ENCODE peak calls at places on chromosomes 6 and 20, in seven cellular contexts. S, U, L, Y, O, D and A are unnamed samples.

GRCh38 chr6:138987299-138987642 is 782 bp downstream of the REPS1 start:
- DNase-seq in S (no peak), U (no peak), L (peak), Y (no peak), O (peak), D (no peak), A (no peak)

GRCh38 chr6:142902636-142903053 is 42.3 kb downstream of the HIVEP2 start:
- DNase-seq in S (peak), U (peak), L (peak), Y (peak), O (peak), D (peak), A (peak)

GRCh38 chr20:61372151-61373054 is 120.3 kb downstream of the CDH4 start:
- DNase-seq in S (no peak), U (no peak), L (no peak), Y (no peak), O (no peak), D (no peak), A (no peak)

GRCh38 chr20:19501476-19502115 is 256.5 kb upstream of the RIN2 start:
- DNase-seq in S (no peak), U (no peak), L (no peak), Y (no peak), O (no peak), D (no peak), A (no peak)

GRCh38 chr20:34249291-34249690 is 8.1 kb downstream of the ASIP start:
- DNase-seq in S (no peak), U (peak), L (no peak), Y (peak), O (no peak), D (peak), A (peak)

GRCh38 chr6:30556964-30557682 is at the start of gene PRR3:
- DNase-seq in S (peak), U (peak), L (peak), Y (peak), O (peak), D (peak), A (peak)

GRCh38 chr6:39923394-39923793 is 10.9 kb downstream of the MOCS1 start:
- DNase-seq in S (peak), U (no peak), L (peak), Y (no peak), O (peak), D (no peak), A (no peak)

GRCh38 chr20:25037288-25038102 is 20.4 kb downstream of the ACSS1 start:
- DNase-seq in S (no peak), U (no peak), L (no peak), Y (no peak), O (no peak), D (peak), A (no peak)

GRCh38 chr6:143556529-143556928 is 45.0 kb upstream of the FUCA2 start:
- DNase-seq in S (no peak), U (peak), L (no peak), Y (peak), O (no peak), D (no peak), A (peak)

GRCh38 chr6:77986380-77987034 is 333.7 kb downstream of the MEI4 start:
- DNase-seq in S (no peak), U (no peak), L (no peak), Y (no peak), O (no peak), D (no peak), A (no peak)

GRCh38 chr20:60993647-60994046 is 258.4 kb upstream of the CDH4 start:
- DNase-seq in S (no peak), U (peak), L (no peak), Y (no peak), O (no peak), D (no peak), A (peak)

GRCh38 chr20:1651268-1651667 is 6.3 kb downstream of the SIRPG start:
- DNase-seq in S (no peak), U (no peak), L (no peak), Y (no peak), O (no peak), D (no peak), A (no peak)

GRCh38 chr20:58233881-58234528 is 5.6 kb upstream of the ANKRD60 start:
- DNase-seq in S (no peak), U (no peak), L (peak), Y (no peak), O (no peak), D (no peak), A (no peak)

GRCh38 chr6:27592481-27593199 is 119.7 kb upstream of the ZNF184 start:
- DNase-seq in S (no peak), U (peak), L (no peak), Y (peak), O (no peak), D (no peak), A (peak)

GRCh38 chr20:21099653-21100589 is 6.2 kb downstream of the LINC00237 start:
- DNase-seq in S (peak), U (no peak), L (peak), Y (peak), O (peak), D (peak), A (no peak)

GRCh38 chr20:38108438-38109024 is 56.5 kb downstream of the TGM2 start:
- DNase-seq in S (no peak), U (peak), L (no peak), Y (peak), O (no peak), D (peak), A (peak)

GRCh38 chr20:34542439-34542838 is 16.1 kb upstream of the MAP1LC3A start:
- DNase-seq in S (no peak), U (no peak), L (no peak), Y (no peak), O (no peak), D (no peak), A (no peak)

GRCh38 chr6:3825331-3825831 is 23.8 kb upstream of the FAM50B start:
- DNase-seq in S (peak), U (peak), L (peak), Y (peak), O (peak), D (peak), A (peak)

GRCh38 chr6:138520463-138520862 is 21.2 kb upstream of the NHSL1 start:
- DNase-seq in S (no peak), U (peak), L (no peak), Y (peak), O (no peak), D (no peak), A (peak)

GRCh38 chr20:58111340-58112016 is 117.0 kb downstream of the ANKRD60 start:
- DNase-seq in S (no peak), U (no peak), L (no peak), Y (no peak), O (no peak), D (no peak), A (no peak)

GRCh38 chr6:81876977-81877376 is 124.5 kb upstream of the TENT5A start:
- DNase-seq in S (no peak), U (no peak), L (no peak), Y (no peak), O (no peak), D (no peak), A (peak)

GRCh38 chr6:170211404-170212025 is 79.4 kb downstream of the DLL1 start:
- DNase-seq in S (peak), U (no peak), L (no peak), Y (no peak), O (no peak), D (no peak), A (no peak)

GRCh38 chr20:61896058-61896961 is 169.4 kb downstream of the TAF4 start:
- DNase-seq in S (peak), U (peak), L (peak), Y (peak), O (no peak), D (no peak), A (peak)

GRCh38 chr6:150711584-150712501 is 112.2 kb downstream of the PLEKHG1 start:
- DNase-seq in S (peak), U (peak), L (peak), Y (no peak), O (no peak), D (peak), A (no peak)

GRCh38 chr6:140871911-140872310 is 1260.8 kb upstream of the GJE1 start:
- DNase-seq in S (no peak), U (peak), L (no peak), Y (peak), O (no peak), D (no peak), A (peak)

GRCh38 chr6:125020385-125020784 is 58.1 kb downstream of the RNF217 start:
- DNase-seq in S (no peak), U (peak), L (no peak), Y (peak), O (no peak), D (no peak), A (peak)

GRCh38 chr20:21707999-21708737 is 2.7 kb downstream of the PAX1 start:
- DNase-seq in S (no peak), U (no peak), L (no peak), Y (no peak), O (no peak), D (no peak), A (no peak)

GRCh38 chr6:155224618-155225017 is 39.2 kb upstream of the CLDN20 start:
- DNase-seq in S (no peak), U (no peak), L (no peak), Y (no peak), O (no peak), D (no peak), A (no peak)

GRCh38 chr20:47172579-47172978 is 183.9 kb downstream of the ZMYND8 start:
- DNase-seq in S (no peak), U (no peak), L (no peak), Y (no peak), O (no peak), D (no peak), A (no peak)

GRCh38 chr20:32773214-32773613 is 11.0 kb downstream of the DNMT3B start:
- DNase-seq in S (no peak), U (no peak), L (no peak), Y (no peak), O (no peak), D (no peak), A (no peak)

GRCh38 chr6:143405381-143406154 is 44.9 kb downstream of the ADAT2 start:
- DNase-seq in S (no peak), U (peak), L (no peak), Y (peak), O (no peak), D (no peak), A (peak)

GRCh38 chr20:13819885-13820645 is 35.2 kb downstream of the NDUFAF5 start:
- DNase-seq in S (peak), U (peak), L (peak), Y (peak), O (no peak), D (no peak), A (peak)

GRCh38 chr6:127518710-127519468 is at the start of gene MTCL3:
- DNase-seq in S (no peak), U (peak), L (peak), Y (peak), O (no peak), D (no peak), A (peak)

GRCh38 chr6:20013485-20013884 is 176.3 kb downstream of the ID4 start:
- DNase-seq in S (no peak), U (no peak), L (no peak), Y (no peak), O (no peak), D (no peak), A (no peak)

GRCh38 chr6:119749341-119749740 is 399.8 kb upstream of the MAN1A1 start:
- DNase-seq in S (no peak), U (no peak), L (no peak), Y (no peak), O (no peak), D (no peak), A (peak)

GRCh38 chr6:43331876-43332275 is 23.2 kb upstream of the CRIP3 start:
- DNase-seq in S (no peak), U (no peak), L (no peak), Y (no peak), O (no peak), D (no peak), A (no peak)

GRCh38 chr6:43335469-43335868 is 26.8 kb upstream of the CRIP3 start:
- DNase-seq in S (no peak), U (no peak), L (no peak), Y (no peak), O (no peak), D (no peak), A (no peak)

GRCh38 chr6:43331470-43331869 is 22.8 kb upstream of the CRIP3 start:
- DNase-seq in S (no peak), U (no peak), L (no peak), Y (no peak), O (no peak), D (no peak), A (no peak)

GRCh38 chr6:43338243-43338642 is 29.6 kb upstream of the CRIP3 start:
- DNase-seq in S (no peak), U (no peak), L (no peak), Y (no peak), O (no peak), D (no peak), A (no peak)

GRCh38 chr6:43334466-43335095 is 26.0 kb upstream of the CRIP3 start:
- DNase-seq in S (no peak), U (peak), L (no peak), Y (peak), O (no peak), D (no peak), A (peak)
- TF ChIP-seq CTCF in S (peak), U (peak), L (peak), Y (peak), O (peak), D (peak), A (peak)

GRCh38 chr20:52105045-52105572 is 86.5 kb downstream of the ZFP64 start:
- DNase-seq in S (no peak), U (peak), L (peak), Y (peak), O (no peak), D (no peak), A (peak)

GRCh38 chr20:52103911-52104545 is 87.6 kb downstream of the ZFP64 start:
- DNase-seq in S (no peak), U (peak), L (no peak), Y (peak), O (no peak), D (no peak), A (peak)

GRCh38 chr20:52104546-52105044 is 87.0 kb downstream of the ZFP64 start:
- DNase-seq in S (no peak), U (peak), L (peak), Y (peak), O (no peak), D (no peak), A (peak)

GRCh38 chr20:52103469-52103910 is 88.1 kb downstream of the ZFP64 start:
- DNase-seq in S (no peak), U (peak), L (no peak), Y (peak), O (no peak), D (no peak), A (peak)

GRCh38 chr20:52105573-52106422 is 85.8 kb downstream of the ZFP64 start:
- DNase-seq in S (no peak), U (peak), L (peak), Y (peak), O (no peak), D (no peak), A (peak)
- TF ChIP-seq CTCF in S (no peak), U (peak), L (no peak), Y (peak), O (no peak), D (no peak), A (peak)

GRCh38 chr6:23086100-23086499 is 516.7 kb downstream of the HDGFL1 start:
- DNase-seq in S (no peak), U (no peak), L (no peak), Y (no peak), O (no peak), D (no peak), A (no peak)

GRCh38 chr6:23077797-23078196 is 508.4 kb downstream of the HDGFL1 start:
- DNase-seq in S (no peak), U (no peak), L (no peak), Y (no peak), O (no peak), D (no peak), A (no peak)

GRCh38 chr6:23081701-23082100 is 512.3 kb downstream of the HDGFL1 start:
- DNase-seq in S (no peak), U (peak), L (no peak), Y (peak), O (no peak), D (no peak), A (peak)
- TF ChIP-seq CTCF in S (no peak), U (peak), L (no peak), Y (peak), O (no peak), D (no peak), A (peak)

GRCh38 chr6:159125014-159125609 is 44.1 kb upstream of the FNDC1 start:
- DNase-seq in S (no peak), U (no peak), L (no peak), Y (no peak), O (no peak), D (no peak), A (no peak)
- TF ChIP-seq CTCF in S (no peak), U (peak), L (no peak), Y (peak), O (peak), D (no peak), A (peak)